ENCODE peak calls at places on chromosome 22, in six cellular contexts. C is sigmoid colon, E is IMR-90, M is stomach, K is GM23338, U is cardiac muscle cell. T is an unnamed sample.
A peak's percentile ranks its signal among the peaks of the same experiment; 100 is the strongest.

GRCh38 chr22:37669586-37669985 is 5.8 kb upstream of the LGALS1 start:
- DNase-seq in M (no peak), U (no peak), C (no peak), K (no peak), E (peak; percentile 90), T (no peak)

GRCh38 chr22:48889209-48889830 is 938.4 kb downstream of the BRD1 start:
- DNase-seq in M (no peak), E (no peak), U (no peak), K (no peak), C (peak; percentile 36), T (no peak)

GRCh38 chr22:38202437-38203089 is 769 bp downstream of the MAFF start:
- DNase-seq in C (peak; percentile 97), E (peak; percentile 92), M (peak; percentile 94), U (peak; percentile 94), K (peak; percentile 72), T (peak; percentile 87)

GRCh38 chr22:37561209-37562048 is 1.1 kb downstream of the CDC42EP1 start:
- DNase-seq in M (peak; percentile 95), E (peak; percentile 86), C (peak; percentile 97), U (peak; percentile 94), K (peak; percentile 96), T (peak; percentile 96)

GRCh38 chr22:48709453-48709852 is 1118.2 kb downstream of the BRD1 start:
- DNase-seq in U (no peak), C (peak; percentile 46), E (no peak), M (no peak), K (no peak), T (no peak)

GRCh38 chr22:32444068-32444467 is 20.2 kb downstream of the BPIFC start:
- DNase-seq in U (peak; percentile 1), K (peak; percentile 45), E (no peak), M (no peak), C (no peak), T (no peak)

GRCh38 chr22:38858492-38858891 is 13.5 kb downstream of the CBX6 start:
- DNase-seq in C (peak; percentile 52), E (no peak), K (no peak), U (no peak), M (no peak), T (no peak)

GRCh38 chr22:49963647-49964026 is 3.1 kb downstream of the PIM3 start:
- DNase-seq in C (peak; percentile 64), K (no peak), E (no peak), U (no peak), M (peak; percentile 75), T (peak; percentile 55)

GRCh38 chr22:11066458-11067285 is 4461.3 kb upstream of the OR11H1 start:
- DNase-seq in C (peak; percentile 78), E (no peak), K (no peak), U (no peak), M (no peak), T (peak; percentile 90)

GRCh38 chr22:48751539-48752437 is 1075.9 kb downstream of the BRD1 start:
- DNase-seq in U (no peak), K (no peak), C (peak; percentile 42), E (no peak), M (peak; percentile 23), T (no peak)

GRCh38 chr22:50010676-50011446 is 1.7 kb downstream of the IL17REL start:
- DNase-seq in U (no peak), M (no peak), K (no peak), C (peak; percentile 58), E (no peak), T (peak; percentile 51)

GRCh38 chr22:27244328-27244727 is 557.2 kb downstream of the MN1 start:
- DNase-seq in U (no peak), C (no peak), E (no peak), K (no peak), M (no peak), T (no peak)

GRCh38 chr22:27250418-27250817 is 551.1 kb downstream of the MN1 start:
- DNase-seq in C (no peak), K (no peak), M (no peak), E (no peak), U (no peak), T (no peak)

GRCh38 chr22:27246558-27246957 is 555.0 kb downstream of the MN1 start:
- DNase-seq in U (no peak), C (no peak), E (no peak), K (no peak), M (no peak), T (no peak)

GRCh38 chr22:27245056-27245455 is 556.5 kb downstream of the MN1 start:
- DNase-seq in C (no peak), U (no peak), K (no peak), E (no peak), M (no peak), T (no peak)

DNA sequence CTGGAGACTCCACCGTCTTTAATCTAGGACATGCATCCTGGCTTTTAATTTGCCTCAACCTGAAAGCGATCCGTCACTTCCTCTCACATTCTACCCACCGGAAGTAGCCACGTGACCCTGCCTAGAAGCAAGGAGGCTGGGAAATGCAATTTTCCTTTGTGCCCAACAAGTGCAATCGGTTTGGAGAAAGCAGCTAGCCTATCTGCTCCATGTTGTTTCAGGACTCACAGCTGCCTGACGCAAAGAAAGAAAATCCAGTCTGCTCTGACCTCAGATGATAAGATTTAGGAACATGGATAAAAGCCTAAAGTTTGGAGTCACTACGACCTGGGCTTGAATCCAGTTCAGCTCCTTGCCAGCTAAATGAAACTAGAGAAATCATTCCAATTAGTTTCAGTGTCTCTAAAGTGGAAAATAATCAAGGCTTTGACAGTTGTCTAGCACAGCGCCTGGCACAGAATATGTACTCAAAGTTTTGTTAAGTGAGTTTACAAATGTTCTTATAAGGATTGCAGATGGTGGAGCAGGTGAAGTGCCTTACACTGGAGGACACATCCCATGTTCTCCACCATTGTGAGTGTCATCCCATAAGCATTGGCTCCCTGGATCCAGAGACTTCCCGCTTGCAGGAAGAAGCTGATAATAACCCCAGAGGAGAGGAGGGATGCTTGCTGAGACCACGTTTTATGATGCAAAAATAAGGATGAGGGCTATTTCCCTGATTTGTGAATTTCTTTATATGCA is 553.7 kb downstream of the MN1 start:
- DNase-seq in M (no peak), E (no peak), K (peak; percentile 28), C (no peak), U (peak; percentile 95), T (no peak)
- H3K27ac ChIP-seq in M (peak overlapping the region; percentile 19), E (no peak overlapping the region), K (no peak overlapping the region), C (peak overlapping the region; percentile 54), U (no peak overlapping the region), T (peak overlapping the region; percentile 51)

GRCh38 chr22:19859861-19860510 is 5.3 kb upstream of the GNB1L start:
- DNase-seq in C (no peak), E (no peak), M (no peak), K (no peak), U (no peak), T (no peak)

GRCh38 chr22:19864538-19865106 is 9.9 kb upstream of the GNB1L start:
- DNase-seq in M (no peak), E (peak; percentile 28), C (no peak), U (peak; percentile 66), K (no peak), T (no peak)

GRCh38 chr22:19865141-19865829 is 10.6 kb upstream of the GNB1L start:
- DNase-seq in M (no peak), K (no peak), C (no peak), E (no peak), U (peak; percentile 77), T (no peak)

GRCh38 chr22:19863571-19863970 is 8.9 kb upstream of the GNB1L start:
- DNase-seq in E (no peak), C (no peak), M (no peak), U (no peak), K (no peak), T (no peak)

DNA sequence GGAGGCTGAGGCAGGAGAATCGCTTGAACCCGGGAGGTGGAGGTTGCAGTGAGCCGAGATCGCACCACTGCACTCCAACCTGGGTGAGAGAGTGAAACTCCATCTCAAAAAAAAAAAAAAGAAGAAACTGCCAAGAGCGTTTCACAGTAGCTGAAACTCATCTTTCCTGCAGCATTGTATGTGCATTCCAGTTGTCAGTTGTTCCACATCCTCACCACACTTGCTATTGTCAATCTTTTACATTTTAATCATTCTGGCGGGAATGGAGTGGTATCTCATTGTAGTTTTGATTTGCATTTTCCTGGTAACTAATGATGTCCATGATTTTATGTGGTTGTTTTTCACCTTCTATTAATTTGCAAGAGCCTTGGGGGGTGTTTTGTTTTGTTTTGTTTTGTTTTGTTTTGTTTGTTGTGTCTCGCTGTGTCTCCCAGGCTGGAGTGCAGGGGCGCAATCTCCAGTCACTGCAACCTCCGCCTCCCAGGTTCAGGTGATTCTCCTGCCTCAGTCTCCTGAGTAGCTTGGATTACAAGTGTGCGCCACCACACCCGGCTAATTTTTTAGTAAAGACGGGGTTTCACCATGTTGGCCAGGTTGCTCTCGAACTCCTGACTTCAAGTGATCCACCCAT is 8.1 kb upstream of the GNB1L start:
- DNase-seq in U (no peak), M (no peak), K (no peak), C (peak; percentile 18), E (no peak), T (no peak)
- H3K4me1 ChIP-seq in U (no peaks in the 10 kb centered on the region), M (no peaks in the 10 kb centered on the region), K (no peaks in the 10 kb centered on the region), C (no peaks in the 10 kb centered on the region), E (no peaks in the 10 kb centered on the region), T (no peaks in the 10 kb centered on the region)

GRCh38 chr22:42160830-42161696 is 30.5 kb upstream of the CYP2D6 start:
- DNase-seq in E (no peak), M (no peak), K (no peak), U (no peak), C (no peak), T (no peak)

GRCh38 chr22:42164901-42165300 is 34.3 kb upstream of the CYP2D6 start:
- DNase-seq in K (no peak), C (no peak), U (no peak), E (no peak), M (no peak), T (no peak)

GRCh38 chr22:42163515-42163914 is 32.9 kb upstream of the CYP2D6 start:
- DNase-seq in E (no peak), K (no peak), U (no peak), M (no peak), C (no peak), T (no peak)

GRCh38 chr22:42160251-42160650 is 29.6 kb upstream of the CYP2D6 start:
- DNase-seq in M (no peak), C (no peak), U (no peak), E (no peak), K (no peak), T (no peak)

GRCh38 chr22:42162728-42163489 is 32.3 kb upstream of the CYP2D6 start:
- DNase-seq in K (no peak), E (no peak), U (no peak), M (no peak), C (peak; percentile 17), T (no peak)
- H3K27ac ChIP-seq in K (no peak overlapping the region), E (no peak overlapping the region), U (no peak overlapping the region), M (no peak overlapping the region), C (no peak overlapping the region), T (no peak overlapping the region)

GRCh38 chr22:46092011-46092410 is 58.3 kb upstream of the PPARA start:
- DNase-seq in K (no peak), C (no peak), E (no peak), U (no peak), M (no peak), T (no peak)

GRCh38 chr22:46091277-46091977 is 58.9 kb upstream of the PPARA start:
- DNase-seq in C (no peak), K (no peak), E (no peak), U (no peak), M (no peak), T (peak; percentile 52)

GRCh38 chr22:46094676-46095075 is 55.6 kb upstream of the PPARA start:
- DNase-seq in U (no peak), E (no peak), C (no peak), M (no peak), K (no peak), T (peak; percentile 56)

GRCh38 chr22:46093796-46094195 is 56.5 kb upstream of the PPARA start:
- DNase-seq in E (no peak), M (no peak), C (no peak), K (no peak), U (no peak), T (no peak)

GRCh38 chr22:46092646-46093410 is 57.5 kb upstream of the PPARA start:
- DNase-seq in E (no peak), M (no peak), C (no peak), K (no peak), U (no peak), T (no peak)
- H3K4me1 ChIP-seq in E (peaks cover 12% of the 10 kb centered on the region), M (peaks cover 100% of the 10 kb centered on the region), C (no peaks in the 10 kb centered on the region), K (no peaks in the 10 kb centered on the region), U (no peaks in the 10 kb centered on the region), T (peaks cover 45% of the 10 kb centered on the region)

T was measured in pancreas.